ENCODE peak calls at places on chromosomes 1 and 21, in seven cellular contexts. J is stimulated activated effector memory CD8-positive, alpha-beta T cell treated with anti-CD3 and anti-CD28 coated beads, Interleukin-12 subunit alpha, Interleukin-12 subunit beta, amount 100 ng/mL, for 72 hours; B is EL; F is activated CD4-positive, CD25-positive, alpha-beta regulatory T cell treated with anti-CD3 and anti-CD28 coated beads, Interleukin-2, amount 50 U/mL, for 72 hours; H is KBM-7; D is fibroblast of mammary gland; G is effector CD4-positive, alpha-beta T cell. I is an unnamed sample.

GRCh38 chr1:101733340-101733739 is 263.4 kb downstream of the OLFM3 start:
- DNase-seq in D (no peak), F (no peak), G (no peak), B (no peak), J (no peak), H (no peak), I (no peak)

GRCh38 chr1:84350104-84350503 is 48.2 kb upstream of the DNASE2B start:
- DNase-seq in G (no peak), D (no peak), J (no peak), B (no peak), H (no peak), F (no peak), I (no peak)

GRCh38 chr1:31239653-31240241 is at the start of gene NKAIN1:
- DNase-seq in D (peak; percentile 14), J (no peak), H (no peak), G (no peak), F (no peak), B (peak; percentile 50), I (peak; percentile 51)

GRCh38 chr1:75616436-75617433 is 5.8 kb upstream of the SLC44A5 start:
- DNase-seq in F (no peak), G (no peak), D (peak; percentile 20), H (peak; percentile 39), B (peak; percentile 13), J (no peak), I (no peak)

GRCh38 chr1:204885790-204886189 is 15.1 kb downstream of the NFASC start:
- DNase-seq in D (peak; percentile 54), H (no peak), F (no peak), J (no peak), B (peak; percentile 26), G (no peak), I (no peak)

GRCh38 chr1:74523873-74524480 is 11.6 kb upstream of the LRRC53 start:
- DNase-seq in D (no peak), B (no peak), J (no peak), H (no peak), G (no peak), F (no peak), I (no peak)

GRCh38 chr21:42107881-42108553 is 36.9 kb downstream of the UMODL1 start:
- DNase-seq in H (peak; percentile 82), J (peak; percentile 72), B (peak; percentile 63), D (peak; percentile 48), F (no peak), G (peak; percentile 46), I (peak; percentile 70)

GRCh38 chr1:45802343-45803298 is 791 bp upstream of the MAST2 start:
- DNase-seq in B (peak; percentile 97), D (peak; percentile 99), J (peak; percentile 62), F (peak; percentile 34), G (no peak), H (peak; percentile 51), I (no peak)

GRCh38 chr1:12480031-12480430 is 138.0 kb downstream of the DHRS3 start:
- DNase-seq in J (no peak), H (no peak), D (no peak), B (no peak), F (no peak), G (no peak), I (peak; percentile 53)

GRCh38 chr1:1318131-1318652 is 6.3 kb downstream of the INTS11 start:
- DNase-seq in B (peak; percentile 91), G (no peak), F (no peak), H (peak; percentile 23), D (peak; percentile 97), J (no peak), I (peak; percentile 50)

GRCh38 chr21:41328660-41329300 is 12.2 kb downstream of the FAM3B start:
- DNase-seq in D (no peak), J (no peak), H (no peak), F (no peak), G (no peak), B (peak; percentile 52), I (no peak)

GRCh38 chr1:2632561-2633361 is at the start of gene MMEL1:
- DNase-seq in D (no peak), F (no peak), B (no peak), J (no peak), G (no peak), H (no peak), I (no peak)

GRCh38 chr1:39272027-39272790 is 67.7 kb downstream of the MACF1 start:
- DNase-seq in D (peak; percentile 33), F (no peak), B (no peak), G (no peak), J (peak; percentile 65), H (no peak), I (peak; percentile 77)